ENCODE peak calls at places on chromosomes 6 and 20, in four cellular contexts. W is MV-4-11, J is ACHN, Z is endodermal cell. B is an unnamed sample.

GRCh38 chr6:20319520-20320357 is 81.9 kb upstream of the E2F3 start:
- DNase-seq in W (peak; percentile 99), J (no peak), Z (no peak), B (no peak)

GRCh38 chr6:32609731-32610640 is 20.3 kb upstream of the HLA-DRB1 start:
- DNase-seq in W (peak; percentile 86), J (peak; percentile 96), Z (peak; percentile 95), B (peak; percentile 96)

GRCh38 chr6:45310118-45310788 is 17.9 kb upstream of the RUNX2 start:
- DNase-seq in W (peak; percentile 48), J (no peak), Z (peak; percentile 47), B (no peak)

GRCh38 chr20:47782920-47783552 is 2.2 kb downstream of the SULF2 start:
- DNase-seq in W (no peak), J (peak; percentile 3), Z (no peak), B (no peak)

GRCh38 chr6:88262372-88262771 is 96.2 kb upstream of the CNR1 start:
- DNase-seq in W (peak; percentile 86), J (no peak), Z (no peak), B (no peak)

GRCh38 chr6:153538491-153538890 is 407.4 kb upstream of the RGS17 start:
- DNase-seq in W (no peak), J (no peak), Z (no peak), B (no peak)

GRCh38 chr6:51936536-51936935 is 150.9 kb downstream of the PKHD1 start:
- DNase-seq in W (no peak), J (no peak), Z (no peak), B (no peak)

GRCh38 chr6:169324661-169325459 is 71.2 kb upstream of the THBS2 start:
- DNase-seq in W (no peak), J (no peak), Z (no peak), B (no peak)

GRCh38 chr20:59948828-59949720 is 8.9 kb downstream of the FAM217B start:
- DNase-seq in W (peak; percentile 52), J (peak; percentile 41), Z (no peak), B (peak; percentile 57)

GRCh38 chr20:45920795-45921617 is 9.1 kb upstream of the PLTP start:
- DNase-seq in W (no peak), J (no peak), Z (no peak), B (no peak)

GRCh38 chr20:8589956-8590355 is 457.9 kb downstream of the PLCB1 start:
- DNase-seq in W (no peak), J (no peak), Z (no peak), B (peak; percentile 86)

GRCh38 chr20:48538058-48538825 is 289.6 kb downstream of the PREX1 start:
- DNase-seq in W (no peak), J (peak; percentile 91), Z (peak; percentile 58), B (peak; percentile 7)

GRCh38 chr20:33685328-33686007 is 717 bp downstream of the E2F1 start:
- DNase-seq in W (peak; percentile 57), J (peak; percentile 26), Z (peak; percentile 80), B (peak; percentile 13)

GRCh38 chr6:165910184-165910583 is 247.1 kb upstream of the PDE10A start:
- DNase-seq in W (no peak), J (no peak), Z (no peak), B (no peak)

GRCh38 chr20:56433221-56433879 is 21.3 kb downstream of the CASS4 start:
- DNase-seq in W (peak; percentile 21), J (no peak), Z (no peak), B (no peak)

GRCh38 chr6:158411998-158412397 is 99.7 kb downstream of the TULP4 start:
- DNase-seq in W (no peak), J (no peak), Z (no peak), B (no peak)

GRCh38 chr20:58048096-58048702 is 180.3 kb downstream of the ANKRD60 start:
- DNase-seq in W (peak; percentile 4), J (peak; percentile 38), Z (peak; percentile 86), B (peak; percentile 28)

GRCh38 chr20:17628101-17628841 is 53.8 kb downstream of the RRBP1 start:
- DNase-seq in W (no peak), J (no peak), Z (peak; percentile 60), B (no peak)

GRCh38 chr6:36386495-36387439 is 702 bp downstream of the ETV7 start:
- DNase-seq in W (peak; percentile 14), J (peak; percentile 54), Z (peak; percentile 83), B (peak; percentile 74)

GRCh38 chr6:133837801-133838349 is 51.0 kb upstream of the TCF21 start:
- DNase-seq in W (no peak), J (peak; percentile 66), Z (peak; percentile 96), B (peak; percentile 34)

GRCh38 chr20:346640-347316 is at the start of gene NRSN2:
- DNase-seq in W (no peak), J (peak; percentile 56), Z (peak; percentile 86), B (peak; percentile 62)

GRCh38 chr20:4180355-4180754 is 165.0 kb upstream of the RNF24 start:
- DNase-seq in W (no peak), J (no peak), Z (no peak), B (no peak)

GRCh38 chr20:17680128-17680835 is 1.8 kb downstream of the RRBP1 start:
- DNase-seq in W (peak; percentile 73), J (peak; percentile 33), Z (peak; percentile 87), B (peak; percentile 46)